ENCODE peak calls at places on chromosome 6, in seven cellular contexts. W is NCI-H1048; L is COR-L47; V is Ammon's horn; R is amygdala; K is naive thymus-derived CD8-positive, alpha-beta T cell; X is AG08396. E is an unnamed sample.

GRCh38 chr6:53662457-53662856 is 3.1 kb downstream of the KLHL31 start:
- DNase-seq in V (no peak), L (no peak), K (no peak), R (no peak), W (no peak), X (no peak), E (no peak)

GRCh38 chr6:110495949-110496348 is 19.5 kb upstream of the SLC22A16 start:
- DNase-seq in L (no peak), R (no peak), K (no peak), W (no peak), V (no peak), X (no peak), E (no peak)

GRCh38 chr6:110939429-110939828 is 19.1 kb upstream of the GTF3C6 start:
- DNase-seq in V (no peak), X (no peak), L (no peak), W (no peak), R (no peak), K (no peak), E (no peak)

GRCh38 chr6:95572098-95572497 is 5.2 kb upstream of the MANEA start:
- DNase-seq in W (no peak), L (no peak), K (no peak), X (no peak), V (no peak), R (no peak), E (no peak)

GRCh38 chr6:147972436-147972835 is 370.2 kb upstream of the SASH1 start:
- DNase-seq in W (no peak), K (no peak), R (no peak), V (no peak), L (no peak), X (no peak), E (no peak)

GRCh38 chr6:132687306-132687705 is 26.5 kb downstream of the VNN1 start:
- DNase-seq in K (no peak), L (no peak), R (no peak), W (no peak), X (peak), V (no peak), E (no peak)

GRCh38 chr6:106181664-106182418 is 95.7 kb downstream of the PRDM1 start:
- DNase-seq in R (no peak), W (no peak), L (no peak), K (no peak), V (no peak), X (peak), E (no peak)

GRCh38 chr6:135108692-135109091 is 54.1 kb upstream of the HBS1L start:
- DNase-seq in R (no peak), V (no peak), X (no peak), L (no peak), W (no peak), K (no peak), E (no peak)

GRCh38 chr6:89954721-89955148 is 60.5 kb downstream of the GJA10 start:
- DNase-seq in R (no peak), K (peak), X (no peak), L (no peak), V (no peak), W (no peak), E (no peak)

GRCh38 chr6:149845549-149845948 is 18.6 kb downstream of the LRP11 start:
- DNase-seq in R (no peak), V (no peak), X (no peak), K (no peak), W (no peak), L (no peak), E (no peak)

GRCh38 chr6:120805267-120805666 is 529.0 kb downstream of the TBC1D32 start:
- DNase-seq in R (no peak), V (no peak), K (no peak), X (no peak), L (no peak), W (no peak), E (no peak)

GRCh38 chr6:135703621-135704020 is 147.9 kb upstream of the PDE7B start:
- DNase-seq in R (no peak), L (no peak), V (no peak), K (no peak), X (no peak), W (no peak), E (no peak)

GRCh38 chr6:44263357-44264100 is 1.8 kb downstream of the NFKBIE start:
- DNase-seq in L (no peak), R (no peak), X (no peak), K (no peak), V (peak), W (no peak), E (peak)

GRCh38 chr6:21826031-21826430 is 232.5 kb downstream of the SOX4 start:
- DNase-seq in V (no peak), W (no peak), K (no peak), X (no peak), L (no peak), R (no peak), E (no peak)

GRCh38 chr6:134111062-134111677 is 58.7 kb upstream of the SLC2A12 start:
- DNase-seq in K (peak), L (no peak), R (no peak), V (peak), X (peak), W (peak), E (peak)

GRCh38 chr6:13454286-13455221 is 32.8 kb downstream of the GFOD1 start:
- DNase-seq in W (no peak), X (peak), V (peak), L (no peak), K (peak), R (peak), E (peak)

GRCh38 chr6:12132351-12133222 is 120.5 kb downstream of the HIVEP1 start:
- DNase-seq in X (no peak), K (no peak), V (no peak), W (no peak), L (no peak), R (no peak), E (no peak)

GRCh38 chr6:18307006-18307405 is 42.7 kb upstream of the DEK start:
- DNase-seq in K (no peak), V (no peak), L (no peak), X (peak), W (no peak), R (no peak), E (no peak)

GRCh38 chr6:1267057-1267732 is 44.7 kb upstream of the FOXQ1 start:
- DNase-seq in V (no peak), W (no peak), R (no peak), L (no peak), K (no peak), X (no peak), E (no peak)

GRCh38 chr6:167588181-167588919 is 238.4 kb upstream of the AFDN start:
- DNase-seq in L (no peak), W (no peak), R (no peak), X (no peak), K (no peak), V (peak), E (no peak)

GRCh38 chr6:39884696-39885095 is 49.6 kb downstream of the MOCS1 start:
- DNase-seq in W (no peak), V (no peak), X (no peak), L (no peak), K (no peak), R (no peak), E (no peak)

GRCh38 chr6:98828210-98828798 is 6.1 kb upstream of the POU3F2 start:
- DNase-seq in V (no peak), L (no peak), R (no peak), X (no peak), W (no peak), K (no peak), E (no peak)

GRCh38 chr6:36297511-36297910 is 27.7 kb downstream of the PNPLA1 start:
- DNase-seq in V (peak), R (no peak), L (no peak), X (no peak), W (no peak), K (no peak), E (no peak)

GRCh38 chr6:50724381-50725124 is 11.2 kb downstream of the TFAP2D start:
- DNase-seq in W (no peak), V (no peak), K (no peak), X (no peak), R (no peak), L (peak), E (no peak)

GRCh38 chr6:55046869-55047422 is 127.4 kb upstream of the HCRTR2 start:
- DNase-seq in V (no peak), X (no peak), K (no peak), L (peak), R (no peak), W (no peak), E (no peak)

GRCh38 chr6:40791004-40791403 is 203.8 kb upstream of the LRFN2 start:
- DNase-seq in V (no peak), X (no peak), K (no peak), W (no peak), L (no peak), R (no peak), E (no peak)

GRCh38 chr6:34459899-34460593 is 5.8 kb upstream of the PACSIN1 start:
- DNase-seq in R (no peak), L (peak), K (peak), W (peak), V (peak), X (peak), E (peak)

GRCh38 chr6:11111769-11112437 is 378 bp upstream of the ERVFRD-1 start:
- DNase-seq in X (no peak), W (no peak), V (no peak), R (no peak), K (no peak), L (no peak), E (no peak)

GRCh38 chr6:11432713-11433450 is 104.7 kb upstream of the TMEM170B start:
- DNase-seq in K (no peak), L (no peak), R (no peak), W (no peak), V (no peak), X (no peak), E (no peak)

E was measured in effector CD4-positive, alpha-beta T cell.